ENCODE peak calls at places on chromosomes 3 and 15, in five cellular contexts. K is kidney tubule cell, C is Ammon's horn, N is HTR-8/SVneo, R is GF-D8. G is an unnamed sample.

GRCh38 chr3:40534283-40534682 is 9.5 kb downstream of the ZNF621 start:
- DNase-seq in R (no peak), C (no peak), N (no peak), K (no peak), G (no peak)

GRCh38 chr3:177835917-177836316 is 638.6 kb upstream of the TBL1XR1 start:
- DNase-seq in K (peak), C (no peak), R (no peak), N (no peak), G (no peak)

GRCh38 chr3:158539414-158540014 is 31.5 kb upstream of the MLF1 start:
- DNase-seq in R (no peak), N (peak), K (peak), C (peak), G (peak)

GRCh38 chr3:183555541-183556081 is at the start of gene KLHL6:
- DNase-seq in C (peak), R (peak), K (no peak), N (no peak), G (no peak)

GRCh38 chr15:91357011-91357410 is 257.0 kb downstream of the SV2B start:
- DNase-seq in C (no peak), K (no peak), N (no peak), R (peak), G (no peak)

GRCh38 chr3:42746455-42747450 is 26.3 kb downstream of the CCDC13 start:
- DNase-seq in C (peak), K (no peak), R (no peak), N (no peak), G (no peak)

GRCh38 chr15:89401636-89402252 is 67.1 kb upstream of the POLG start:
- DNase-seq in C (no peak), K (peak), N (peak), R (no peak), G (peak)

GRCh38 chr3:181880339-181880738 is 168.6 kb downstream of the SOX2 start:
- DNase-seq in K (no peak), N (no peak), C (peak), R (no peak), G (no peak)

GRCh38 chr15:78429477-78429876 is 8.5 kb upstream of the IREB2 start:
- DNase-seq in N (no peak), R (no peak), C (peak), K (no peak), G (no peak)

GRCh38 chr3:110624571-110624970 is 447.0 kb upstream of the NECTIN3 start:
- DNase-seq in N (no peak), R (no peak), C (no peak), K (no peak), G (no peak)

GRCh38 chr3:139677341-139678155 is at the start of gene NMNAT3:
- DNase-seq in C (peak), R (no peak), N (peak), K (peak), G (peak)

GRCh38 chr3:14411988-14412387 is 9.6 kb downstream of the SLC6A6 start:
- DNase-seq in N (no peak), K (no peak), C (no peak), R (no peak), G (no peak)

GRCh38 chr15:40340038-40340739 is 550 bp downstream of the CCDC9B start:
- DNase-seq in K (peak), N (no peak), R (no peak), C (peak), G (peak)

GRCh38 chr3:18079739-18080138 is 337.3 kb upstream of the TBC1D5 start:
- DNase-seq in R (peak), C (no peak), N (no peak), K (peak), G (no peak)

GRCh38 chr3:5479229-5479799 is 291.8 kb downstream of the EDEM1 start:
- DNase-seq in N (no peak), R (no peak), K (peak), C (no peak), G (no peak)

GRCh38 chr15:74406992-74407705 is 26.6 kb downstream of the SEMA7A start:
- DNase-seq in K (peak), N (peak), R (no peak), C (no peak), G (peak)

GRCh38 chr15:43911235-43911661 is 84.4 kb downstream of the WDR76 start:
- DNase-seq in C (peak), N (no peak), K (peak), R (no peak), G (peak)

GRCh38 chr3:156811092-156811862 is 14.9 kb upstream of the LEKR1 start:
- DNase-seq in K (no peak), C (no peak), N (no peak), R (no peak), G (no peak)

GRCh38 chr3:8938021-8938420 is 25.3 kb downstream of the RAD18 start:
- DNase-seq in R (peak), K (peak), C (no peak), N (peak), G (peak)

GRCh38 chr3:141477224-141477623 is 9.6 kb upstream of the RASA2 start:
- DNase-seq in K (peak), N (peak), C (no peak), R (no peak), G (peak)

GRCh38 chr15:51359981-51360380 is 18.5 kb downstream of the GLDN start:
- DNase-seq in N (no peak), R (no peak), C (no peak), K (no peak), G (no peak)

GRCh38 chr3:18988619-18989229 is 159.6 kb upstream of the KCNH8 start:
- DNase-seq in K (peak), N (peak), C (peak), R (no peak), G (peak)

G was measured in A549.